ENCODE peak calls at places on chromosomes 5 and 9, in five cellular contexts. O is pancreas; A is foreskin keratinocyte; N is CD4-positive, alpha-beta T cell; X is caudate nucleus. M is an unnamed sample.

GRCh38 chr5:128681096-128681495 is 143.1 kb upstream of the FBN2 start:
- DNase-seq in O (no peak), A (no peak), N (no peak), X (no peak), M (no peak)

GRCh38 chr9:89522261-89522978 is 24.5 kb upstream of the SEMA4D start:
- DNase-seq in O (no peak), A (no peak), N (peak), X (no peak), M (no peak)

GRCh38 chr5:115354246-115354645 is 57.8 kb upstream of the CCDC112 start:
- DNase-seq in O (no peak), A (no peak), N (no peak), X (no peak), M (no peak)

GRCh38 chr5:68331202-68332108 is 115.9 kb downstream of the PIK3R1 start:
- DNase-seq in O (no peak), A (no peak), N (no peak), X (no peak), M (no peak)

GRCh38 chr9:114856210-114856941 is 50.5 kb upstream of the TNFSF15 start:
- DNase-seq in O (no peak), A (peak), N (no peak), X (no peak), M (no peak)

GRCh38 chr5:149404746-149405549 is 25.9 kb upstream of the IL17B start:
- DNase-seq in O (no peak), A (no peak), N (no peak), X (no peak), M (no peak)

GRCh38 chr5:9497347-9497746 is 48.5 kb downstream of the SEMA5A start:
- DNase-seq in O (no peak), A (no peak), N (no peak), X (no peak), M (no peak)

GRCh38 chr9:74496819-74497749 is at the start of gene RORB:
- DNase-seq in O (peak), A (no peak), N (no peak), X (peak), M (peak)

GRCh38 chr9:111036946-111037743 is 1.1 kb downstream of the LPAR1 start:
- DNase-seq in O (no peak), A (no peak), N (no peak), X (no peak), M (no peak)

GRCh38 chr9:734831-735511 is 106.5 kb upstream of the DMRT1 start:
- DNase-seq in O (no peak), A (no peak), N (no peak), X (peak), M (peak)

GRCh38 chr9:132978451-132979087 is at the start of gene GFI1B:
- DNase-seq in O (no peak), A (no peak), N (no peak), X (no peak), M (no peak)

GRCh38 chr9:91004484-91004883 is 202.9 kb downstream of the SYK start:
- DNase-seq in O (no peak), A (no peak), N (no peak), X (no peak), M (no peak)

GRCh38 chr9:13351768-13352386 is 72.4 kb upstream of the MPDZ start:
- DNase-seq in O (no peak), A (no peak), N (no peak), X (no peak), M (no peak)

GRCh38 chr9:77866882-77867281 is 164.7 kb downstream of the GNAQ start:
- DNase-seq in O (no peak), A (no peak), N (no peak), X (no peak), M (no peak)

GRCh38 chr5:140951636-140952035 is 14.6 kb upstream of the PCDHAC2 start:
- DNase-seq in O (no peak), A (no peak), N (no peak), X (no peak), M (no peak)

GRCh38 chr5:50726475-50727148 is 60.2 kb downstream of the PARP8 start:
- DNase-seq in O (no peak), A (no peak), N (no peak), X (no peak), M (no peak)

GRCh38 chr5:10328323-10328722 is 20.6 kb upstream of the CMBL start:
- DNase-seq in O (no peak), A (no peak), N (no peak), X (no peak), M (no peak)

GRCh38 chr5:176447538-176447981 is 625 bp upstream of the FAF2 start:
- DNase-seq in O (no peak), A (no peak), N (no peak), X (peak), M (peak)

GRCh38 chr9:116232425-116233159 is 79.0 kb downstream of the PAPPA start:
- DNase-seq in O (no peak), A (peak), N (no peak), X (no peak), M (no peak)

GRCh38 chr9:116233160-116233530 is 79.6 kb downstream of the PAPPA start:
- DNase-seq in O (no peak), A (peak), N (no peak), X (no peak), M (no peak)

GRCh38 chr9:116230233-116230632 is 76.6 kb downstream of the PAPPA start:
- DNase-seq in O (no peak), A (no peak), N (no peak), X (no peak), M (no peak)

GRCh38 chr9:116237456-116237855 is 83.9 kb downstream of the PAPPA start:
- DNase-seq in O (no peak), A (no peak), N (no peak), X (no peak), M (no peak)

GRCh38 chr9:116234091-116234490 is 80.5 kb downstream of the PAPPA start:
- DNase-seq in O (no peak), A (peak), N (no peak), X (no peak), M (no peak)
- H3K27ac ChIP-seq in O (no peak), A (peak), N (no peak), X (no peak), M (no peak)

DNA sequence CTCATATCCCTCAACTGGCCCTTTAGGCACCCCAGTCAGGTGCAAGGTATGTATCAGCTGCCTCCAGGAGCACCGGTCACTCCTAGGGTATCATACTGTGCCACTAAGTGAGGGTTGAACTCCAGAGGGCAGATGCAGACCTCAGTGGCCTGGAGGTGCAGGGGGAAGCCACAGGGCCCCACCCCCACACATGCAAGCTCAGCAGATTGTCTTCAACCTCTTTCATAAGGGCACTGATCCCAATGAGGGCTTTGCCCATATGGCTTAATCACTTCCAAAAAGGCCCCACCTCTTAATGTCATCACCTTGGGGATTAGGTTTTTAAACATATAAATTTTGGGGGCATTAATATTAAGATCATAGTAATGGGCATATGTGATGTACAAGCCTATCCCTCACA is 28.2 kb downstream of the BAAT start:
- DNase-seq in O (no peak), A (no peak), N (no peak), X (no peak), M (no peak)
- H3K27ac ChIP-seq in O (no peak), A (no peak), N (no peak), X (no peak), M (no peak)

GRCh38 chr5:81519217-81519905 is 125.4 kb upstream of the ACOT12 start:
- DNase-seq in O (no peak), A (no peak), N (no peak), X (no peak), M (no peak)

GRCh38 chr5:81525690-81526089 is 131.8 kb upstream of the ACOT12 start:
- DNase-seq in O (no peak), A (no peak), N (no peak), X (no peak), M (no peak)

GRCh38 chr5:81522571-81522970 is 128.6 kb upstream of the ACOT12 start:
- DNase-seq in O (no peak), A (no peak), N (no peak), X (no peak), M (no peak)

GRCh38 chr5:81520769-81521168 is 126.8 kb upstream of the ACOT12 start:
- DNase-seq in O (no peak), A (no peak), N (no peak), X (no peak), M (no peak)

GRCh38 chr5:81524015-81524414 is 130.1 kb upstream of the ACOT12 start:
- DNase-seq in O (no peak), A (no peak), N (no peak), X (no peak), M (no peak)
- H3K27ac ChIP-seq in O (no peak), A (no peak), N (no peak), X (no peak), M (no peak)

DNA sequence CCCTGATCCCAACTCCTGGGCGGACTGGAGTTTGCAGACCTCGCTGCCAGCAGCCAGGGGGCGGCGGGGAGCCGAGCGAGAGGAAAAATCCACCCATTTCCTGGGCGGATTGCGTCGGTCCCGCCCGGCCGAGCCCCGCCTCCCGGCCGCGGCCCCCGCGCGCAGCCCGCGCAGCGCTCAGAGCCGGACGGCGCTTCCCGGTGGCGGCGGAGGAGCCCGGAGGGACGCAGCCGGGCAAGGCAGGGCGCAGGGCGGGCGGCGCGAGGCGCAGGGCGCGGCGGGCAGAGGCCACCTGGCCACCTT is at the start of gene OLFM1:
- DNase-seq in O (peak), A (no peak), N (no peak), X (peak), M (peak)
- H3K27ac ChIP-seq in O (peak), A (no peak), N (no peak), X (no peak), M (no peak)

DNA sequence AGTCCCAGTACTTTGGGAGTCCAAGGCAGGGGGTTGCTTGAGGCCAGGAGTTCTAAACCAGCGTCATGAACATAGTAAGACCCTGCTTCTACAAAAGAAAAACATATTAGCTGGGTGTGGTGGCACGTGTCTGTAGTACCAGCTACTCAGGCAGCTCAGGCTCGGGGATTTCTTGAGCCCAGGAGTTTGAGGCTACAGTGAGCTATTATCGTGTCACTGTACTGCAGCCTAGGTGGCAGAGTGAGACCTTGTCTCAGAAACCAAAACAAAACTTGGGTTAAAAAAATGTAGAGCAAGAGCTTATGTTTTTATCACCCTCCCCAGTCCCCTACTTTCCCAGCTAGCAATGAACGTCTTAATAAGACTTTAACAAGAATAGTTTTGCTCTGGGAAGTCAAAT is 46.7 kb downstream of the UHRF2 start:
- DNase-seq in O (no peak), A (no peak), N (no peak), X (no peak), M (no peak)
- H3K27ac ChIP-seq in O (no peak), A (no peak), N (no peak), X (no peak), M (no peak)

M was measured in right cardiac atrium.